ENCODE peak calls at places on chromosomes 3 and 15, in four cellular contexts. N is K562, V is H1, Y is HepG2. L is an unnamed sample.

GRCh38 chr3:134406331-134407246 is 32.3 kb upstream of the AMOTL2 start:
- DNase-seq in N (no peak), V (peak), Y (no peak), L (no peak)

GRCh38 chr15:83565553-83566159 is 88.3 kb upstream of the ADAMTSL3 start:
- DNase-seq in N (peak), V (no peak), Y (peak), L (peak)

GRCh38 chr3:134353171-134353825 is 20.9 kb downstream of the AMOTL2 start:
- DNase-seq in N (no peak), V (no peak), Y (no peak), L (no peak)

GRCh38 chr3:148950806-148951205 is 40.5 kb upstream of the GYG1 start:
- DNase-seq in N (no peak), V (no peak), Y (peak), L (peak)

GRCh38 chr15:99707481-99708270 is 25.6 kb downstream of the LYSMD4 start:
- DNase-seq in N (no peak), V (no peak), Y (no peak), L (no peak)

GRCh38 chr3:37308247-37308646 is 133.9 kb upstream of the LRRFIP2 start:
- DNase-seq in N (peak), V (no peak), Y (peak), L (peak)

GRCh38 chr3:182729903-182730674 is 63.2 kb upstream of the ATP11B start:
- DNase-seq in N (no peak), V (no peak), Y (no peak), L (no peak)

GRCh38 chr15:87347806-87348515 is 908.6 kb downstream of the NTRK3 start:
- DNase-seq in N (no peak), V (no peak), Y (no peak), L (no peak)

GRCh38 chr3:155065537-155065936 is 14.6 kb upstream of the MME start:
- DNase-seq in N (no peak), V (no peak), Y (no peak), L (no peak)

GRCh38 chr3:19886404-19886803 is 47.6 kb downstream of the EFHB start:
- DNase-seq in N (no peak), V (no peak), Y (peak), L (no peak)

GRCh38 chr3:111864821-111865656 is 6.0 kb downstream of the PHLDB2 start:
- DNase-seq in N (no peak), V (no peak), Y (peak), L (no peak)

GRCh38 chr3:38297947-38298711 is 16.0 kb downstream of the SLC22A14 start:
- DNase-seq in N (no peak), V (no peak), Y (no peak), L (peak)

GRCh38 chr3:129442947-129443346 is 2.9 kb downstream of the IFT122 start:
- DNase-seq in N (no peak), V (no peak), Y (no peak), L (no peak)

GRCh38 chr3:136725468-136725867 is 26.7 kb downstream of the STAG1 start:
- DNase-seq in N (no peak), V (no peak), Y (no peak), L (no peak)

GRCh38 chr3:50156991-50157493 is 1.9 kb downstream of the SEMA3F start:
- DNase-seq in N (peak), V (peak), Y (no peak), L (no peak)

GRCh38 chr3:39920271-39920670 is 110.9 kb downstream of the MYRIP start:
- DNase-seq in N (no peak), V (no peak), Y (no peak), L (no peak)

GRCh38 chr15:98442901-98443300 is 205.4 kb upstream of the IGF1R start:
- DNase-seq in N (no peak), V (no peak), Y (no peak), L (no peak)

GRCh38 chr15:98442379-98442833 is 205.9 kb upstream of the IGF1R start:
- DNase-seq in N (peak), V (peak), Y (peak), L (peak)

GRCh38 chr15:98443483-98443882 is 204.9 kb upstream of the IGF1R start:
- DNase-seq in N (no peak), V (no peak), Y (no peak), L (no peak)

GRCh38 chr15:98444067-98444600 is 204.2 kb upstream of the IGF1R start:
- DNase-seq in N (no peak), V (no peak), Y (no peak), L (no peak)

DNA sequence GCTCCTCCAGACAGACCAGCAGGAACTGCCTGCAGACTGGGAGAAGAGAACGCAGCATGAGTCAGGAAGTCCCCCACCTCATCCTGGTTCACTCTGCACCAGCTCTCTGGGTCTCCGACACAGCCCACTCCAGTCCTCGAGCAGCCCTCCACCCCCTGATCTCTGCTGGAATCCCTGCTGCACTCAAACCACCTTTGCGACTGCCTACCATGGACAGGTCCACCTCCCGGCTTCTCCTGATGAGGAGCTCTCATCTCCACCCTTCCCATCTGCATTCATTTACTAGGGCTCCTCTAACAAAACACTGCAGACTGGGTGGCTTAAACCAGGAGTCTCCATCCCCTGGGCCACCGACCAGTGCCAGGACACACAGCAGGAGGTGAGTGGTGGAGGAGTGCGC is 202.2 kb upstream of the IGF1R start:
- DNase-seq in N (no peak), V (no peak), Y (no peak), L (no peak)
- TF ChIP-seq ATF3 in N (no peak), V (no peak), Y (no peak), L (no peak)

GRCh38 chr15:67766963-67767362 is 58.3 kb upstream of the SKOR1 start:
- DNase-seq in N (no peak), V (no peak), Y (no peak), L (no peak)

GRCh38 chr15:67758610-67759300 is 66.6 kb upstream of the SKOR1 start:
- DNase-seq in N (no peak), V (no peak), Y (no peak), L (no peak)

GRCh38 chr15:67761343-67761742 is 64.0 kb upstream of the SKOR1 start:
- DNase-seq in N (no peak), V (no peak), Y (peak), L (no peak)

GRCh38 chr15:67765706-67766105 is 59.6 kb upstream of the SKOR1 start:
- DNase-seq in N (no peak), V (no peak), Y (no peak), L (no peak)

DNA sequence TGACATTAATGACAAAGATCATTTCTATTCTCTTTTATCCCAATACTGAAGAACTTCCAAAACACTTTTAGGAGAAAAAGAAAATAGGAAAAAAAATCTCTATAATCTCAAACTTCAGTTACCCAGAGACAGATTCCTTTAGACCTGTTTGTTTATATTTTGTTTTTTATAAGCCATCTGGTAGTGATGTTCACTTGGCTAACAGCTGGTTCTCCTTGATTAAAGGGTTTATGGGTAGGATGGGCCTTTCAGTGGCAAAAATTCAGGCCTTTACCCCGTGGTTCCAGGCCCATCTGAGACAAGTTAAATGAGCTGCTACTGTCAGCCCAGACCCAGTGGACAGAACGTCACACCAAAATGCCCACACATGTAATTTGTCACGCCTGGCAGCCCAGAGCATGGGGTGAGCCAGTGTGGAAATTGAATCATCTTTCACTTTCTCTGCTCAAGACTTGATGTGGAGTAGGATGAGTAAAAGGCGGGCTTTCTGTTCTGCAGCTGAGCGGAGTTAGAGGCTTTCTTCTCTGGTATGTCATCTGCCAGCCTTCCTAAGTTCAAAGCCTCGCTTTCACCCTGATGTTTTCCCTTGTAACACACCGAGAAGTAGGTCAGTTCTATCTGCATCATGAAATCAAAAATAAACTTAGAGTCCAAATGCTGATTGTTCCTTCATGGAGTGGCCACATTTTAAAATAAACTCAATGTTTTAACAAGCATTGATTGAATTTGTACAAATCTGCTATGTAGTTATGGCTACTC is 62.5 kb upstream of the SKOR1 start:
- DNase-seq in N (no peak), V (no peak), Y (no peak), L (no peak)
- TF ChIP-seq ATF3 in N (no peak), V (no peak), Y (no peak), L (no peak)

GRCh38 chr3:105139851-105140560 is 226.7 kb upstream of the ALCAM start:
- DNase-seq in N (no peak), V (no peak), Y (no peak), L (no peak)
- TF ChIP-seq ATF3 in N (no peak), V (no peak), Y (no peak), L (no peak)

GRCh38 chr15:77901251-77901881 is 176.1 kb downstream of the TBC1D2B start:
- DNase-seq in N (no peak), V (no peak), Y (no peak), L (no peak)
- TF ChIP-seq ATF3 in N (no peak), V (no peak), Y (no peak), L (no peak)

DNA sequence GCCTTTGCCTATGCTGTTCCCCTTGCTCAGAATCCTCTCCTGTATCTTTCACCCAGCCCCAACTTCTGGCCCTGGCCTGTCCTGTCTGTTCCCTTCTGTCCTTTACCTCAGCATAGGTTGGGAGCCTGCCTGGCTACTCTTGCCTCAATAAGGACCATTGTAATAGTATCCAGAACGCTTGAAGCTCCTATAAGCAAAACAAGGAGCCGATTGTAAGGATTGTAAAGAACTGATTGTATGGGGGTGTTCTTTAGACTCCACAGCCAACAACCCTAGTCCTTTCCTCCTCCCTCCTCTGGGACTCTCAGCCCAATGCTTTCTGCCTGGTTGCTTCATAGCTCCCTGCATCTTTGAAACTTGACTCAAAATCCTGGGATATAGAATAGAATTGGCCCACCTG is 18.7 kb upstream of the RAD54L2 start:
- DNase-seq in N (no peak), V (no peak), Y (peak), L (no peak)
- TF ChIP-seq ATF3 in N (no peak), V (no peak), Y (no peak), L (no peak)

DNA sequence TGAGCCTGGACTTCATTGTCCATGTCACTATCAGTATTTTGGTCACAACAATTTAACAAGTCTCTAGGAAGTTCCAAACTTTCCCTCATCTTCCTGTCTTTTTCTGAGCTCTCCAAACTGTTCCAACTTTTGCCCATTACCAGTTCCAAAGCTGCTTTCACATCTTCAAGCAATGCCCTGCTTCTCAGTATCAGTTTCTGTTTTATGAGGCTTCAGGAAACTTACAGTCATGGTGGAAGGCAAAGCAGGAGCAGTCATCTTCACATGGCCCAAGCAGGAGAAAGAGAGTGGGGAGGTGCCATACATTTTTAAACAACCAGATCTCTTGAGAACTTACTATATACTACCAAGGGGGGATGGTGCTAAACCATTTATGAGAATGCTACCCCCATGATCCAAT is 169.5 kb downstream of the PLCL2 start:
- DNase-seq in N (no peak), V (no peak), Y (no peak), L (no peak)
- TF ChIP-seq ATF3 in N (no peak), V (no peak), Y (no peak), L (no peak)

GRCh38 chr15:58559904-58560588 is 128.3 kb downstream of the LIPC start:
- DNase-seq in N (no peak), V (no peak), Y (no peak), L (no peak)

GRCh38 chr15:58564967-58565366 is 133.2 kb downstream of the LIPC start:
- DNase-seq in N (no peak), V (peak), Y (no peak), L (no peak)

GRCh38 chr15:58558777-58559176 is 127.0 kb downstream of the LIPC start:
- DNase-seq in N (no peak), V (no peak), Y (no peak), L (no peak)

GRCh38 chr15:58561321-58561720 is 129.5 kb downstream of the LIPC start:
- DNase-seq in N (no peak), V (no peak), Y (no peak), L (no peak)

DNA sequence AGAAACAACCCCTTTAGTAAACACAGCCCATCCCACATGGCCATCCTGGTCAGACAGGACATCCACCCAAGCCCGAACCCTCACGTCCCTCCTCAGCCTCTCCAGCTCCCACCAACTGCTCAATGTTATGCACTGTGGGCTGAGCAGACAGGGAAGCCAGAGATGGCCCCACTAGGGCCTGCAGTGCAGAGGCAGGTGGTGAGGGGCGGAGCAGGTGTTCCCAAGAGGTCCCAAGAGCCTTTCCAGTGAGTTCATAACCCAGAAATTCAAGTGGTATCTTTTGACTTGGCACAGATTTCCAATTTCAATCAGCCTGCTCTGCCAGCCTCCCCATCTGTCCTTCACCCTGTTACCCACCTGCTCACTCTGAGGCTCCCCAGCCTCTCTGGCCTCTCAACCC is 130.3 kb downstream of the LIPC start:
- DNase-seq in N (no peak), V (no peak), Y (no peak), L (no peak)
- TF ChIP-seq ATF3 in N (no peak), V (no peak), Y (no peak), L (no peak)

GRCh38 chr3:188646592-188646991 is 492.6 kb downstream of the LPP start:
- DNase-seq in N (no peak), V (no peak), Y (no peak), L (no peak)
- TF ChIP-seq ATF3 in N (no peak), V (no peak), Y (no peak), L (no peak)

GRCh38 chr15:27399236-27399635 is 428.3 kb downstream of the GABRG3 start:
- DNase-seq in N (no peak), V (no peak), Y (no peak), L (no peak)
- TF ChIP-seq ATF3 in N (no peak), V (no peak), Y (no peak), L (no peak)

GRCh38 chr3:26191556-26191955 is 401.7 kb downstream of the OXSM start:
- DNase-seq in N (no peak), V (no peak), Y (no peak), L (no peak)

GRCh38 chr3:26198609-26199008 is 408.7 kb downstream of the OXSM start:
- DNase-seq in N (no peak), V (no peak), Y (no peak), L (no peak)

DNA sequence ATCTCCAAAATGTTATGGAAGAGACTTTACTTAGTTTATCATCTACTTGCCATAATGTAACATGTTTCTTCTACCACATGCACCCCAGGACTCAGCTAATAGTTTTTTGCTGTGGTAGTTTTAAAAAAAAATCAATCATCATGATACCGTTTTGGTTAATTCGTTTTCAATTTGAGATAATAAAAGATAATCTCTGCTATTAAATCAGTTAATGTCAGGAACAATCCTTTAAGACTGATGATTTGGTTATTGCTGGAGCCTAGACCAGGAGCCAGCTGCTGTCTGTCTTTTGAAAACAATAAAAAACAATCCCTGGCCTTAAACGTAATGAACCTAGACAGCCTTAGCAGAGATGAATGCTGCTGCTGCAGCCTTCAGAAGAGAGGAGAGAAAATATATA is 403.7 kb downstream of the OXSM start:
- DNase-seq in N (no peak), V (no peak), Y (no peak), L (no peak)
- TF ChIP-seq ATF3 in N (no peak), V (no peak), Y (no peak), L (no peak)